ENCODE peak calls at places on chromosomes 2 and 18, in eight cellular contexts. A, U, G, B, Q, E, W and F are unnamed samples.

GRCh38 chr2:16745466-16745865 is 79.8 kb upstream of the CYRIA start:
- DNase-seq in G (no peak), U (no peak), Q (no peak), W (no peak), E (no peak), B (no peak), A (peak; percentile 52), F (no peak)

GRCh38 chr2:8767324-8767723 is 70.1 kb downstream of the KIDINS220 start:
- DNase-seq in W (no peak), A (no peak), E (no peak), G (no peak), B (no peak), Q (no peak), U (no peak), F (no peak)

GRCh38 chr2:54106631-54107454 is 8.6 kb upstream of the ACYP2 start:
- DNase-seq in A (peak; percentile 66), W (peak; percentile 72), G (peak; percentile 36), B (no peak), U (peak; percentile 29), E (peak; percentile 64), Q (peak; percentile 80), F (peak; percentile 51)

GRCh38 chr2:68100189-68100588 is 37.4 kb upstream of the C1D start:
- DNase-seq in W (no peak), G (no peak), Q (no peak), E (no peak), A (no peak), U (no peak), B (no peak), F (no peak)

GRCh38 chr2:173033080-173033479 is 42.6 kb upstream of the MAP3K20 start:
- DNase-seq in A (no peak), U (no peak), B (no peak), G (no peak), Q (peak; percentile 89), W (no peak), E (no peak), F (peak; percentile 87)

GRCh38 chr18:23502516-23503037 is 734 bp upstream of the RMC1 start:
- DNase-seq in E (no peak), B (no peak), A (no peak), Q (no peak), W (no peak), G (peak; percentile 28), U (no peak), F (no peak)

GRCh38 chr18:48412339-48412929 is 3.3 kb upstream of the ZBTB7C start:
- DNase-seq in U (no peak), B (no peak), Q (peak; percentile 52), A (peak; percentile 55), W (peak; percentile 61), E (peak; percentile 37), G (peak; percentile 19), F (peak; percentile 21)

GRCh38 chr2:136136921-136137320 is 19.0 kb upstream of the CXCR4 start:
- DNase-seq in W (no peak), B (no peak), A (no peak), E (no peak), U (no peak), Q (no peak), G (no peak), F (no peak)

GRCh38 chr2:2466534-2466933 is 135.5 kb upstream of the MYT1L start:
- DNase-seq in A (no peak), W (no peak), G (no peak), U (no peak), Q (no peak), B (no peak), E (no peak), F (no peak)

GRCh38 chr2:199570957-199571356 is 113.2 kb upstream of the SATB2 start:
- DNase-seq in Q (no peak), E (no peak), W (no peak), A (no peak), U (no peak), B (no peak), G (no peak), F (no peak)

DNA sequence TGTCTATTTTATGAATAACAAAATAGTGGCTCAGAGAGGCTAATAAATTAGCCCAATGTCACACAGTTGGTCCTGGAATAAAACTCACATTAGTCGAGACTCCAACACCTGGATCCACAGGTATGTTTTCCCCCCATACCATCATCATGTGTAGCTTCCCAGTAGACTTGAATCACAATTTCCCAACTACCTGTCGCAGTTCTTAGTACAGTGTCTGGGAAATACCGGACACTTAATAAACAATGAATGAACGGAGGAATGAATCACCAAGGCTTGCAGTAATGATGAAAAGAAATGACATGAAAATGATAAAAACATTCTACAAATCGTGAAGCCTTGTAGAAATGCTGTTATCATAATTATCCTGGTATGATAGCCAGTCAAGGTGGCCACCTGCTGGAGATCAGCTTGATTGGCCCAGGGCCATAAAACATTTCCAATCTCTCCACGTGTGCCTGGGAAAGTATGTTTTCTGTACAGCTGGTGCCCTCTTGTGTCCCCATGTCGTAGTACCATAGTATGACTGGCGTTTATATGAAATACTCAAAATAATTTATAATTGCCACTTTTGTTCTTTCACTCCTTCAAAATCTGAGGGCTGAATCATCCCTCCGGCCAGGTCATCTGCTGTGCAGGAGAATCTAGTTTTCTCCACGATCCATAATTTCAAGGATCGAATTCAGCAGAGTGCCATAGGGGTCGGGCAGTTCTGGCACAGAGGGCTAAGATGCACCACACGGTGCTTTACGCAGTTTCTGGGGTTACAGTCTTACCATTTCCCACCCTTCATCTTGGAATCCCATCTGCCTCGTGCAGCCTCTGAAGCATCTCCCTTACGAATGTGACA is 95.4 kb downstream of the LAMA1 start:
- DNase-seq in B (no peak), W (peak; percentile 73), G (peak; percentile 66), Q (peak; percentile 52), A (peak; percentile 84), U (peak; percentile 86), E (peak; percentile 27), F (peak; percentile 16)
- TF ChIP-seq CTCF in B (no peak), W (peak; percentile 67), G (peak; percentile 91), Q (peak; percentile 33), A (peak; percentile 75), U (peak; percentile 52), E (peak; percentile 32), F (peak; percentile 44)

GRCh38 chr2:119732026-119732425 is 27.7 kb upstream of the PTPN4 start:
- DNase-seq in A (no peak), Q (no peak), G (no peak), W (no peak), U (no peak), E (no peak), B (no peak), F (no peak)

GRCh38 chr2:119736021-119736420 is 23.7 kb upstream of the PTPN4 start:
- DNase-seq in U (no peak), A (no peak), G (no peak), W (no peak), B (no peak), Q (no peak), E (no peak), F (no peak)

GRCh38 chr2:119732451-119733164 is 27.1 kb upstream of the PTPN4 start:
- DNase-seq in W (no peak), A (no peak), Q (no peak), E (no peak), B (no peak), G (no peak), U (no peak), F (no peak)

GRCh38 chr2:119734051-119734450 is 25.7 kb upstream of the PTPN4 start:
- DNase-seq in U (no peak), G (no peak), A (no peak), W (no peak), B (no peak), E (no peak), Q (no peak), F (no peak)

GRCh38 chr2:119735565-119735964 is 24.2 kb upstream of the PTPN4 start:
- DNase-seq in Q (no peak), W (no peak), B (no peak), E (no peak), U (no peak), A (no peak), G (no peak), F (no peak)
- TF ChIP-seq CTCF in Q (no peak), W (no peak), B (no peak), E (no peak), U (no peak), A (no peak), G (no peak), F (no peak)

GRCh38 chr2:176081451-176081992 is 2.2 kb downstream of the EVX2 start:
- DNase-seq in U (no peak), E (no peak), B (no peak), G (no peak), W (no peak), Q (no peak), A (no peak), F (no peak)

GRCh38 chr2:176080540-176081355 is 3.0 kb downstream of the EVX2 start:
- DNase-seq in W (peak; percentile 47), A (no peak), B (peak; percentile 48), U (no peak), Q (peak; percentile 51), E (no peak), G (peak; percentile 49), F (no peak)

GRCh38 chr2:176079285-176079830 is 4.4 kb downstream of the EVX2 start:
- DNase-seq in A (no peak), B (no peak), Q (no peak), G (no peak), U (no peak), E (no peak), W (no peak), F (no peak)

GRCh38 chr2:176078440-176079284 is 5.1 kb downstream of the EVX2 start:
- DNase-seq in W (no peak), E (no peak), B (no peak), A (no peak), U (no peak), G (no peak), Q (no peak), F (no peak)

DNA sequence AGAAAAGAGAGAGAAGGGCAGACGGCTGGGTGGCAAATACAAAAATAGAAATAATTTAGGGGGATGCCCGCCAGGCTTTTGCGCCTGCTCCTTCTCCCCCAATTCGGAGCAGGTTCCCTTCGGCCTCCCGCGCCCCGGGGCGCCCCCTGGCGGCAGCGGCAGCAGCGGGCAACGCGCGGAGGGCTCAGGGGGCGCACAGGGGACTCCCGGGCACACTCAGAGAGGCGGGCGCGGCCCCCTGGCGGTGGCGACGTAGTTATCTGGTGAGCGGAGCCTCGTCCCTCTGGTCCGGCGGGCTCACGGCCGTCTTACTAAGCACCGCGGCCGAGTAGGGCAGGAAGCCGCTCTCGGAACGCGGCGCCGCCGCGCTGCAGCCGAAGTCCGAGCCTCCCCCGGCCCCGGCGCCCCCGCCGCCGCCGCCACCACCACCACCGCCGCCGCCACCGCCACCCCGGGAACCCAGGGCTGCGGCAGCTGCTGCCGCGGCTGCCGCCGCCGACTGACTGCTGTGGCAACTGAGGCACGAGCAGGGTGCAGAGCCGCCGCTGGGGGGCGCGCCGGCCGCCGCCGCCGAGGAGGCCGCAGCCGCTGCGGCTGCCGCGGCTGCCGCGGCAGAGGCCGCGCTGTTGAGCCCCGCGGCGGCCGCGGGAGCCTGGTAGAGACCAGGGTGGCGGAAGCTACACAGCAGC is 3.8 kb downstream of the EVX2 start:
- DNase-seq in Q (peak; percentile 80), E (peak; percentile 39), W (peak; percentile 85), G (no peak), B (no peak), U (no peak), A (no peak), F (peak; percentile 52)
- TF ChIP-seq CTCF in Q (peak; percentile 87), E (peak; percentile 70), W (peak; percentile 93), G (peak; percentile 69), B (peak; percentile 46), U (no peak), A (peak; percentile 22), F (peak; percentile 46)

DNA sequence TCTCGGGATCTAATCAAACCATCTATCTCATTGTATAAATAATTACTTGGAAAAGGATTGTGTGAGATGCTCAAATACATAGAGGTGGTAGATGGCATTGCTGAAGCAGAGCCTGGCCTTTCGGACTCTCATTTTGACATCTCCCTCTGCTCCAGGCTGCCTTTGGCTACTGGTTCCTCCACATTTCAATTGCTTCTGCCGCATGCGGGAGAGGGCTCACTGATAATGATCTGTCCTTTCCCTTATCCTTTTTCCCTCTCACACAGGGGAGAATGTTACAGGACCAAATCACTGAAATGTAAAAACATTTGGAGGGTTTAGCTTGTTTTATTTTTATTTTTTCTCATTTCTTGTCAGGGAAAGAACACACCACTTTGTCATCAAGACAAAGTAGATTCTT is 380.6 kb upstream of the UBE2E3 start:
- DNase-seq in Q (no peak), B (no peak), G (no peak), E (no peak), W (no peak), U (no peak), A (no peak), F (no peak)
- TF ChIP-seq CTCF in Q (no peak), B (no peak), G (no peak), E (no peak), W (no peak), U (no peak), A (no peak), F (no peak)